ENCODE peak calls at places on chromosomes 3 and 15, in eight cellular contexts. One of them, this sample, is unnamed.

GRCh38 chr15:62164500-62165028 is 521 bp downstream of the C2CD4B start:
- DNase-seq in breast epithelium: no peak
- DNase-seq in HCT116: no peak
- DNase-seq in IMR-90: no peak
- DNase-seq in A549: peak; percentile 28
- DNase-seq in sigmoid colon: no peak
- DNase-seq in heart left ventricle: no peak
- DNase-seq in uterus: no peak
- DNase-seq in this sample: peak; percentile 34

GRCh38 chr3:122519693-122520092 is 5.0 kb upstream of the KPNA1 start:
- DNase-seq in heart left ventricle: no peak
- DNase-seq in HCT116: no peak
- DNase-seq in IMR-90: no peak
- DNase-seq in uterus: no peak
- DNase-seq in sigmoid colon: no peak
- DNase-seq in breast epithelium: no peak
- DNase-seq in A549: no peak
- DNase-seq in this sample: no peak

GRCh38 chr3:62870321-62870720 is 4.9 kb downstream of the CADPS start:
- DNase-seq in uterus: no peak
- DNase-seq in IMR-90: peak; percentile 0
- DNase-seq in HCT116: no peak
- DNase-seq in breast epithelium: no peak
- DNase-seq in sigmoid colon: no peak
- DNase-seq in heart left ventricle: no peak
- DNase-seq in A549: peak; percentile 0
- DNase-seq in this sample: no peak

GRCh38 chr15:52217186-52217585 is 26.0 kb upstream of the GNB5 start:
- DNase-seq in IMR-90: no peak
- DNase-seq in A549: peak; percentile 44
- DNase-seq in HCT116: no peak
- DNase-seq in heart left ventricle: no peak
- DNase-seq in uterus: no peak
- DNase-seq in breast epithelium: no peak
- DNase-seq in sigmoid colon: no peak
- DNase-seq in this sample: peak; percentile 58

GRCh38 chr15:83871808-83872559 is 218.1 kb downstream of the ADAMTSL3 start:
- DNase-seq in HCT116: no peak
- DNase-seq in heart left ventricle: no peak
- DNase-seq in uterus: no peak
- DNase-seq in IMR-90: peak; percentile 86
- DNase-seq in A549: peak; percentile 31
- DNase-seq in sigmoid colon: no peak
- DNase-seq in breast epithelium: no peak
- DNase-seq in this sample: peak; percentile 25

GRCh38 chr3:45988100-45988761 is 7.4 kb downstream of the FYCO1 start:
- DNase-seq in heart left ventricle: no peak
- DNase-seq in A549: no peak
- DNase-seq in breast epithelium: no peak
- DNase-seq in uterus: peak; percentile 42
- DNase-seq in HCT116: no peak
- DNase-seq in sigmoid colon: peak; percentile 67
- DNase-seq in IMR-90: no peak
- DNase-seq in this sample: no peak

GRCh38 chr3:172126741-172127140 is 87.4 kb downstream of the FNDC3B start:
- DNase-seq in breast epithelium: no peak
- DNase-seq in IMR-90: no peak
- DNase-seq in sigmoid colon: no peak
- DNase-seq in uterus: no peak
- DNase-seq in HCT116: no peak
- DNase-seq in A549: no peak
- DNase-seq in heart left ventricle: no peak
- DNase-seq in this sample: no peak

GRCh38 chr3:150319900-150320299 is 88.2 kb upstream of the TSC22D2 start:
- DNase-seq in heart left ventricle: no peak
- DNase-seq in sigmoid colon: no peak
- DNase-seq in A549: peak; percentile 95
- DNase-seq in breast epithelium: no peak
- DNase-seq in uterus: no peak
- DNase-seq in IMR-90: peak; percentile 96
- DNase-seq in HCT116: peak; percentile 95
- DNase-seq in this sample: no peak

GRCh38 chr3:126352476-126353454 is 4.4 kb downstream of the KLF15 start:
- DNase-seq in uterus: peak; percentile 31
- DNase-seq in heart left ventricle: no peak
- DNase-seq in A549: no peak
- DNase-seq in IMR-90: peak; percentile 40
- DNase-seq in HCT116: no peak
- DNase-seq in breast epithelium: no peak
- DNase-seq in sigmoid colon: peak; percentile 72
- DNase-seq in this sample: no peak

GRCh38 chr3:126350502-126351085 is 6.6 kb downstream of the KLF15 start:
- DNase-seq in HCT116: no peak
- DNase-seq in sigmoid colon: peak; percentile 59
- DNase-seq in IMR-90: no peak
- DNase-seq in A549: no peak
- DNase-seq in heart left ventricle: no peak
- DNase-seq in uterus: peak; percentile 12
- DNase-seq in breast epithelium: no peak
- DNase-seq in this sample: peak; percentile 10

GRCh38 chr3:126351086-126351770 is 6.0 kb downstream of the KLF15 start:
- DNase-seq in heart left ventricle: no peak
- DNase-seq in breast epithelium: no peak
- DNase-seq in sigmoid colon: peak; percentile 63
- DNase-seq in A549: no peak
- DNase-seq in uterus: peak; percentile 9
- DNase-seq in IMR-90: no peak
- DNase-seq in HCT116: no peak
- DNase-seq in this sample: peak; percentile 15

GRCh38 chr3:126353694-126354321 is 3.4 kb downstream of the KLF15 start:
- DNase-seq in breast epithelium: no peak
- DNase-seq in uterus: no peak
- DNase-seq in IMR-90: no peak
- DNase-seq in A549: no peak
- DNase-seq in HCT116: no peak
- DNase-seq in sigmoid colon: peak; percentile 66
- DNase-seq in heart left ventricle: no peak
- DNase-seq in this sample: no peak

DNA sequence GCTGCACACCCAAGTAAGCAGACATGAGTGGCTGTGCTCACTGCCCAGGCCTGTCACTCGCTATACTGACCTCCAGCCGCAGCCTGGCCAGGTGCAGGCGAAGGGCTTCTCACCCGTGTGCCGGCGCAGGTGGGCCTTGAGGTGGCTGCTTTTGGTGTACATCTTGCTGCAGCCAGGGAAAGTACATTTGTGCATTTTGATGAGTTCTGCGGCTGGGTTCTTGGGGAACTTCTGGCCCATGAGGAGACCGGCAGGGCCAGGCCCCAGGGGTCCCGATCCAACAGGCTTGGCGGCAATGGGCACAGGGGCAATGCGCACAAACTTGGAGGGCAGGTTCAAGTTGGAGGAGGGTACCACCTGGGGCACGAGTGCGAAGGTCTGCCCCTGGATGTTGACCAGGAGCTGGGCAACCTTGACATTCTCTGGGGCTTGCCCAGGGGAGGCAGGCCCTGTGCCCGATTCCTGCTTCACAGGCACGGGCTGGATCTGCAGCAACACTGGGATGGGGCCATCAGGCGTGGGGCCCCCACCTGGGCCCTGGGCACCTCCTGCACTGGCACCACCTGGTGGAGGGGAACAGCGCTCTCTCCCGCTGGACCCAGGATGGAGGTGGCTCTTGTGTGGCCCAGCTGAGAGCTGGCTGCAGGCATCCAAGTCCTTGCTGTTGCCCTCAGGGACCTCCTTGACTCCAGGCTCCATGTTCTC is 5.3 kb downstream of the KLF15 start:
- DNase-seq in sigmoid colon: peak; percentile 63
- DNase-seq in uterus: peak; percentile 10
- DNase-seq in heart left ventricle: no peak
- DNase-seq in IMR-90: no peak
- DNase-seq in HCT116: no peak
- DNase-seq in A549: no peak
- DNase-seq in breast epithelium: no peak
- DNase-seq in this sample: no peak
- TF ChIP-seq CTCF in sigmoid colon: no peak
- TF ChIP-seq CTCF in uterus: no peak
- TF ChIP-seq CTCF in heart left ventricle: no peak
- TF ChIP-seq CTCF in IMR-90: no peak
- TF ChIP-seq CTCF in HCT116: peak; percentile 51
- TF ChIP-seq CTCF in A549: no peak
- TF ChIP-seq CTCF in breast epithelium: no peak
- TF ChIP-seq CTCF in this sample: no peak

DNA sequence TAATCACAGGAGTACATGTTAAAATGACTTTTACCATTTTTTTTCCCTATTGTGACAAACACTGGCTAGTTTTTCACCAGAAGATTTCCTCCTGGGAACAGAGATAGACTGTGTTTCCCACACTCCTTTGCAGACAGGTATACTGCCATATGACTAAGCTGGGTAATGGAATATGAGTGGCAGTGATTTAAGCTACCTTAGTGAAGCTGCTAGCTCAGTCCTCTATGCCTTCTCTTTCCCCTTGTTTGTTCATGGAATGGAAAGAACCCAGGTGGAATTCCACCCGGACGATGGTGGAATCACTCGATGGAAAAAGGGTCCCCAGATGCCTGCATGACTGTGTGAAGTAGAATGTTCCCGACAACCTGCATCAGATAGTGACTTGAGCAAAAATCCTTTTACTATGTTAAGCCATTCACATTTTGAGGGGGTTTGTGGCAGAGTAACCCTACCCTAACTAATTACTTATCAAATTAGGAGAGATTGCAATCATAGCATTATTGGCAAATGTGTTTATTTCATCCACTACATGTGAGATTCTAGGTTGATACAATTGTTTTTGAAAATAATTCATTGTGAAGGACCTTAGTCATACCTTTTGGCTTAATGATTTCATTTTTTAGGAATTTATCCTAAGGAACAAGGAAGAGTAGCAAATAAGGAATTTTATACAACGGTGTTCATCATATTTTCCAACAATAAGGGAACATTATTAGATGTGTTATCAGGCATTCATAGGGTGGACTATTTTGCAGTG is 16.5 kb downstream of the THSD4 start:
- DNase-seq in sigmoid colon: no peak
- DNase-seq in heart left ventricle: no peak
- DNase-seq in IMR-90: no peak
- DNase-seq in uterus: no peak
- DNase-seq in HCT116: no peak
- DNase-seq in A549: peak; percentile 50
- DNase-seq in breast epithelium: no peak
- DNase-seq in this sample: no peak
- H3K4me3 ChIP-seq in sigmoid colon: no peak overlapping the region
- H3K4me3 ChIP-seq in heart left ventricle: no peak overlapping the region
- H3K4me3 ChIP-seq in IMR-90: no peak overlapping the region
- H3K4me3 ChIP-seq in uterus: no peak overlapping the region
- H3K4me3 ChIP-seq in HCT116: no peak overlapping the region
- H3K4me3 ChIP-seq in A549: no peak overlapping the region
- H3K4me3 ChIP-seq in breast epithelium: no peak overlapping the region
- H3K4me3 ChIP-seq in this sample: no peak overlapping the region

GRCh38 chr3:197295871-197296270 is 2.5 kb downstream of the DLG1 start:
- DNase-seq in breast epithelium: no peak
- DNase-seq in heart left ventricle: no peak
- DNase-seq in HCT116: no peak
- DNase-seq in IMR-90: no peak
- DNase-seq in A549: no peak
- DNase-seq in sigmoid colon: no peak
- DNase-seq in uterus: no peak
- DNase-seq in this sample: no peak

GRCh38 chr3:197297020-197297419 is 1.4 kb downstream of the DLG1 start:
- DNase-seq in A549: no peak
- DNase-seq in IMR-90: no peak
- DNase-seq in heart left ventricle: no peak
- DNase-seq in sigmoid colon: no peak
- DNase-seq in uterus: no peak
- DNase-seq in breast epithelium: no peak
- DNase-seq in HCT116: no peak
- DNase-seq in this sample: no peak

GRCh38 chr3:197298858-197299854 is 744 bp upstream of the DLG1 start:
- DNase-seq in uterus: peak; percentile 21
- DNase-seq in A549: peak; percentile 40
- DNase-seq in sigmoid colon: peak; percentile 68
- DNase-seq in heart left ventricle: peak; percentile 60
- DNase-seq in breast epithelium: peak; percentile 56
- DNase-seq in HCT116: peak; percentile 63
- DNase-seq in IMR-90: no peak
- DNase-seq in this sample: peak; percentile 59

GRCh38 chr3:197298341-197298857 is at the start of gene DLG1:
- DNase-seq in sigmoid colon: peak; percentile 93
- DNase-seq in heart left ventricle: peak; percentile 92
- DNase-seq in IMR-90: peak; percentile 92
- DNase-seq in uterus: peak; percentile 88
- DNase-seq in A549: peak; percentile 86
- DNase-seq in HCT116: peak; percentile 92
- DNase-seq in breast epithelium: peak; percentile 90
- DNase-seq in this sample: peak; percentile 91

DNA sequence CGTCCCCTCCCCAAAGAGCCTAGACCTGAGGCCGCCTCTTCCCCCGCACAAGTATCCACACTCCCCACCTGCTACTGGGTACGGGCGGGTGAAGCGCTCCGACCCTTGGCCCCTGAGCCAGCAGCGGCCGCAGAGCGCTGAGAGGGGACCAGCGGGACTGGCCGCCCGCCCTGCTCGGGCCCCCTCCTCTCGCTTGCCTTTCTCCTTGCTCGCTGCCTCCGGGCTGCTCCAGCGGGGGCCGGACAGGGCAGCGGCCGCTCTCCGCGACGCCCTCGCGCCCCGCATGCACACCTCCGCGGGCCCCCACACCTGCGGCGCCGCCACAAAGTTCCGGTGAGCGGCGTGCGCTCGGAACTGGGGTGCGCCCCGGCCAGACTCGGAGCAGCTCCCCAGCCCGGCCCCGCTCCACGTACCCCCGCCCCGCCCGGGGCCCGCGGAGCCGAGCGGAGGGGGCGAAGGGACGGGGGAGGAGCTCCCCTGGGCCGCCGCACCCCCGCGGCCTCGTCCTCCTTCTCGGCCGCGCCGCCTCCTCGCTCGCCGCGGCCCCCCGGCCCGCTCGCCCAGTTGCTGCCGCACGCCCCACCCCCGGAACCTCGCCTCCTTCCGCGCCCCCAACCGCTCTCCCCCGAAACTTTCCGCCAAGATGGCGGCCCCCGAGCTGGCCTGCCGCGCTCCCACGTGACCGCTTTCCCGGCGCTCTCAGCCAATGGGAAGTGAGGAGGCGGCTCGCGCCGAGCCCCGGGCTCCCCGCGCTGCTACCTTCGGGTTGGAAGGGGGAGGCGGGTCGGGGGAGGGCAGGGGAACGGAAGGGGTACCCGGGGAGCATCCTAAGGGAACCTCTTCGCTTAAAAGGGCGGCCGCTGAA is 704 bp downstream of the DLG1 start:
- DNase-seq in sigmoid colon: peak; percentile 93
- DNase-seq in breast epithelium: peak; percentile 86
- DNase-seq in IMR-90: peak; percentile 82
- DNase-seq in HCT116: peak; percentile 68
- DNase-seq in heart left ventricle: peak; percentile 93
- DNase-seq in A549: peak; percentile 83
- DNase-seq in uterus: peak; percentile 82
- DNase-seq in this sample: peak; percentile 82
- TF ChIP-seq POLR2A in sigmoid colon: no peak
- TF ChIP-seq POLR2A in breast epithelium: no peak
- TF ChIP-seq POLR2A in IMR-90: peak; percentile 30
- TF ChIP-seq POLR2A in HCT116: no peak
- TF ChIP-seq POLR2A in heart left ventricle: no peak
- TF ChIP-seq POLR2A in A549: peak; percentile 37
- TF ChIP-seq POLR2A in uterus: peak; percentile 20
- TF ChIP-seq POLR2A in this sample: no peak

DNA sequence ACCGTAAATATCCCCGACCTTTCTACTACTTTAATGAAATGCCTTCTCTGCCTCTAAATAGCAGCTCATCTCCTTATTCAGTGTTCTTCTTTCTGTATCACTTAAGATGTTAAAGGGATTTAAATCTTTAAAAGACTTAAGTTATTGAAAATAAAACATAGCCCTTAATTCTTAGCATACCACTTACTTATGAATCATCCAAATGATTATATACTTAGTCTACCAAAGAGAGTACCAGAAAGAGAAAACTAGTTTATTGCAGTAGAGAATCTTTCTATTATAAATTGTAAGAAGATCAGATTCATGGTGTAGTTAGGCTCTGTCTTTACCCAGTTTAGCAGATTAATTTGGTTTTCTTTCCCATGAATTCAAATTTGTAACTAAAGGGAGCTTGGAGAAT is 802.0 kb downstream of the TBL1XR1 start:
- DNase-seq in uterus: no peak
- DNase-seq in sigmoid colon: no peak
- DNase-seq in A549: no peak
- DNase-seq in IMR-90: peak; percentile 21
- DNase-seq in breast epithelium: no peak
- DNase-seq in heart left ventricle: no peak
- DNase-seq in HCT116: no peak
- DNase-seq in this sample: no peak
- TF ChIP-seq CTCF in uterus: no peak
- TF ChIP-seq CTCF in sigmoid colon: no peak
- TF ChIP-seq CTCF in A549: no peak
- TF ChIP-seq CTCF in IMR-90: no peak
- TF ChIP-seq CTCF in breast epithelium: no peak
- TF ChIP-seq CTCF in heart left ventricle: no peak
- TF ChIP-seq CTCF in HCT116: no peak
- TF ChIP-seq CTCF in this sample: no peak

This sample was measured in body of pancreas.